ENCODE peak calls at places on chromosomes 4 and X, in five cellular contexts. One of them, this sample, is unnamed.

GRCh38 chrX:56794404-56794803 is 65.4 kb downstream of the NBDY start:
- DNase-seq in naive B cell: no peak
- DNase-seq in cardiac fibroblast: no peak
- DNase-seq in cardiac septum: peak
- DNase-seq in MCF 10A: no peak
- DNase-seq in this sample: no peak

GRCh38 chr4:118865091-118865708 is 23.5 kb upstream of the SYNPO2 start:
- DNase-seq in naive B cell: no peak
- DNase-seq in cardiac fibroblast: peak
- DNase-seq in cardiac septum: no peak
- DNase-seq in MCF 10A: peak
- DNase-seq in this sample: peak

GRCh38 chr4:185566425-185566824 is 31.1 kb upstream of the PDLIM3 start:
- DNase-seq in naive B cell: no peak
- DNase-seq in cardiac fibroblast: peak
- DNase-seq in cardiac septum: no peak
- DNase-seq in MCF 10A: no peak
- DNase-seq in this sample: no peak

GRCh38 chr4:175813841-175814240 is 1.8 kb upstream of the GPM6A start:
- DNase-seq in naive B cell: no peak
- DNase-seq in cardiac fibroblast: no peak
- DNase-seq in cardiac septum: no peak
- DNase-seq in MCF 10A: no peak
- DNase-seq in this sample: no peak

GRCh38 chrX:16278927-16279326 is 111.6 kb downstream of the MAGEB17 start:
- DNase-seq in naive B cell: no peak
- DNase-seq in cardiac fibroblast: no peak
- DNase-seq in cardiac septum: no peak
- DNase-seq in MCF 10A: peak
- DNase-seq in this sample: no peak

GRCh38 chr4:109921384-109921808 is 8.7 kb downstream of the EGF start:
- DNase-seq in naive B cell: no peak
- DNase-seq in cardiac fibroblast: peak
- DNase-seq in cardiac septum: no peak
- DNase-seq in MCF 10A: peak
- DNase-seq in this sample: peak

GRCh38 chr4:1571986-1572385 is 112.1 kb downstream of the FAM53A start:
- DNase-seq in naive B cell: no peak
- DNase-seq in cardiac fibroblast: no peak
- DNase-seq in cardiac septum: no peak
- DNase-seq in MCF 10A: no peak
- DNase-seq in this sample: no peak

GRCh38 chr4:17283832-17284231 is 228.1 kb downstream of the QDPR start:
- DNase-seq in naive B cell: no peak
- DNase-seq in cardiac fibroblast: no peak
- DNase-seq in cardiac septum: no peak
- DNase-seq in MCF 10A: no peak
- DNase-seq in this sample: no peak

GRCh38 chrX:31212856-31213748 is 141.3 kb upstream of the FTHL17 start:
- DNase-seq in naive B cell: no peak
- DNase-seq in cardiac fibroblast: no peak
- DNase-seq in cardiac septum: no peak
- DNase-seq in MCF 10A: no peak
- DNase-seq in this sample: no peak

GRCh38 chr4:150327262-150327780 is 249.1 kb downstream of the DCLK2 start:
- DNase-seq in naive B cell: no peak
- DNase-seq in cardiac fibroblast: no peak
- DNase-seq in cardiac septum: no peak
- DNase-seq in MCF 10A: no peak
- DNase-seq in this sample: no peak

GRCh38 chrX:69988955-69989394 is 60.8 kb downstream of the AWAT2 start:
- DNase-seq in naive B cell: no peak
- DNase-seq in cardiac fibroblast: peak
- DNase-seq in cardiac septum: no peak
- DNase-seq in MCF 10A: peak
- DNase-seq in this sample: no peak

GRCh38 chr4:89049853-89050252 is 7.1 kb downstream of the FAM13A start:
- DNase-seq in naive B cell: no peak
- DNase-seq in cardiac fibroblast: no peak
- DNase-seq in cardiac septum: no peak
- DNase-seq in MCF 10A: no peak
- DNase-seq in this sample: no peak

GRCh38 chr4:110970642-110971041 is 347.8 kb upstream of the PITX2 start:
- DNase-seq in naive B cell: no peak
- DNase-seq in cardiac fibroblast: peak
- DNase-seq in cardiac septum: no peak
- DNase-seq in MCF 10A: peak
- DNase-seq in this sample: peak

GRCh38 chrX:15600745-15601144 is at the start of gene ACE2:
- DNase-seq in naive B cell: no peak
- DNase-seq in cardiac fibroblast: no peak
- DNase-seq in cardiac septum: no peak
- DNase-seq in MCF 10A: no peak
- DNase-seq in this sample: no peak

GRCh38 chrX:46573331-46573895 is at the start of gene CHST7:
- DNase-seq in naive B cell: peak
- DNase-seq in cardiac fibroblast: peak
- DNase-seq in cardiac septum: peak
- DNase-seq in MCF 10A: peak
- DNase-seq in this sample: peak

This sample was measured in astrocyte of the hippocampus.